ENCODE peak calls at places on chromosomes 6 and 20, in seven cellular contexts. A is non-pigmented ciliary epithelial cell, B is posterior vena cava, M is GM03348, D is H54, Q is lower leg skin, Y is AML-193. H is an unnamed sample.

GRCh38 chr6:28587746-28588075 is 62.0 kb downstream of the GPX5 start:
- DNase-seq in A (no peak), B (no peak), M (no peak), D (no peak), Q (no peak), Y (no peak), H (no peak)

GRCh38 chr6:96787846-96788580 is 49.3 kb downstream of the GPR63 start:
- DNase-seq in A (no peak), B (no peak), M (no peak), D (no peak), Q (no peak), Y (no peak), H (no peak)

GRCh38 chr6:169807219-169807618 is 55.8 kb downstream of the ERMARD start:
- DNase-seq in A (no peak), B (peak; percentile 26), M (no peak), D (no peak), Q (no peak), Y (no peak), H (no peak)

GRCh38 chr20:49320460-49320859 is 42.6 kb upstream of the ZNFX1 start:
- DNase-seq in A (no peak), B (no peak), M (peak; percentile 67), D (peak; percentile 59), Q (no peak), Y (peak; percentile 3), H (peak; percentile 34)

GRCh38 chr6:52598123-52598823 is 21.4 kb upstream of the TRAM2 start:
- DNase-seq in A (no peak), B (peak; percentile 86), M (peak; percentile 87), D (no peak), Q (no peak), Y (peak; percentile 13), H (peak; percentile 69)

GRCh38 chr20:39066464-39066863 is 104.3 kb downstream of the DHX35 start:
- DNase-seq in A (no peak), B (no peak), M (no peak), D (no peak), Q (no peak), Y (no peak), H (no peak)

GRCh38 chr6:108916026-108916689 is 67.9 kb downstream of the ARMC2 start:
- DNase-seq in A (no peak), B (no peak), M (no peak), D (no peak), Q (peak; percentile 48), Y (no peak), H (no peak)

GRCh38 chr6:21235162-21235561 is 358.4 kb upstream of the SOX4 start:
- DNase-seq in A (no peak), B (no peak), M (no peak), D (no peak), Q (no peak), Y (no peak), H (no peak)

GRCh38 chr20:38889792-38890496 is 36.3 kb upstream of the FAM83D start:
- DNase-seq in A (no peak), B (peak; percentile 46), M (no peak), D (no peak), Q (no peak), Y (no peak), H (peak; percentile 28)

GRCh38 chr6:133495205-133495903 is 254.2 kb downstream of the EYA4 start:
- DNase-seq in A (no peak), B (no peak), M (no peak), D (no peak), Q (no peak), Y (no peak), H (no peak)

GRCh38 chr20:19212524-19213502 is at the start of gene SLC24A3:
- DNase-seq in A (no peak), B (peak; percentile 93), M (peak; percentile 54), D (no peak), Q (peak; percentile 57), Y (peak; percentile 49), H (peak; percentile 84)

GRCh38 chr6:73264446-73264845 is 1.4 kb upstream of the KHDC1 start:
- DNase-seq in A (no peak), B (no peak), M (no peak), D (no peak), Q (peak; percentile 43), Y (no peak), H (no peak)

GRCh38 chr6:36627801-36628246 is 33.7 kb downstream of the SRSF3 start:
- DNase-seq in A (no peak), B (peak; percentile 80), M (peak; percentile 56), D (no peak), Q (peak; percentile 62), Y (no peak), H (peak; percentile 61)

GRCh38 chr20:33124994-33125393 is 43.0 kb upstream of the BPIFA2 start:
- DNase-seq in A (no peak), B (no peak), M (no peak), D (no peak), Q (no peak), Y (no peak), H (no peak)

GRCh38 chr6:166626177-166627038 is 643 bp downstream of the RPS6KA2 start:
- DNase-seq in A (no peak), B (no peak), M (peak; percentile 35), D (no peak), Q (no peak), Y (no peak), H (peak; percentile 36)

GRCh38 chr6:27407153-27407814 is 18.7 kb downstream of the ZNF391 start:
- DNase-seq in A (no peak), B (no peak), M (no peak), D (no peak), Q (no peak), Y (no peak), H (no peak)